ENCODE peak calls at places on chromosomes 1 and 21, in seven cellular contexts. Z is cardiac fibroblast; H is AG09319; B is osteoblast; T is stimulated activated naive CD8-positive, alpha-beta T cell treated with anti-CD3 and anti-CD28 coated beads, Interleukin-15, Interleukin-2, amounts not matched to agents 100 U/mL and 50 U/mL, for 24 hours; I is upper lobe of right lung; S is ecto neural progenitor cell. R is an unnamed sample.

GRCh38 chr21:25750085-25750484 is 15.3 kb downstream of the GABPA start:
- DNase-seq in Z (no peak), H (no peak), B (no peak), T (no peak), I (no peak), S (no peak), R (no peak)

GRCh38 chr1:16921391-16922185 is at the start of gene CROCC:
- DNase-seq in Z (peak), H (no peak), B (peak), T (peak), I (peak), S (peak), R (peak)

GRCh38 chr21:44778094-44778493 is 23.5 kb downstream of the UBE2G2 start:
- DNase-seq in Z (no peak), H (no peak), B (no peak), T (no peak), I (no peak), S (no peak), R (no peak)

GRCh38 chr1:15246960-15247614 is at the start of gene FHAD1:
- DNase-seq in Z (peak), H (no peak), B (peak), T (peak), I (peak), S (peak), R (peak)

GRCh38 chr1:28147264-28148094 is 29.0 kb downstream of the PTAFR start:
- DNase-seq in Z (no peak), H (no peak), B (peak), T (no peak), I (no peak), S (no peak), R (no peak)

GRCh38 chr1:226325178-226325577 is 16.2 kb upstream of the LIN9 start:
- DNase-seq in Z (peak), H (no peak), B (no peak), T (no peak), I (no peak), S (no peak), R (no peak)

GRCh38 chr1:27710574-27710973 is 15.2 kb upstream of the FAM76A start:
- DNase-seq in Z (no peak), H (no peak), B (no peak), T (no peak), I (no peak), S (no peak), R (no peak)

GRCh38 chr1:78061825-78062523 is 16.2 kb downstream of the GIPC2 start:
- DNase-seq in Z (peak), H (peak), B (peak), T (no peak), I (no peak), S (no peak), R (peak)

GRCh38 chr1:119101563-119101962 is 38.9 kb downstream of the WARS2 start:
- DNase-seq in Z (peak), H (peak), B (peak), T (no peak), I (no peak), S (no peak), R (peak)

GRCh38 chr1:3384407-3384806 is 70.1 kb upstream of the ARHGEF16 start:
- DNase-seq in Z (no peak), H (no peak), B (no peak), T (no peak), I (no peak), S (no peak), R (no peak)

GRCh38 chr21:46621457-46622182 is 13.9 kb upstream of the PRMT2 start:
- DNase-seq in Z (no peak), H (no peak), B (no peak), T (no peak), I (no peak), S (no peak), R (peak)

GRCh38 chr1:244642526-244642925 is 10.4 kb upstream of the DESI2 start:
- DNase-seq in Z (no peak), H (no peak), B (no peak), T (no peak), I (no peak), S (no peak), R (no peak)

GRCh38 chr21:42509239-42509638 is 4.4 kb upstream of the SLC37A1 start:
- DNase-seq in Z (no peak), H (no peak), B (no peak), T (no peak), I (no peak), S (no peak), R (no peak)

GRCh38 chr1:59499273-59499955 is 202.5 kb downstream of the FGGY start:
- DNase-seq in Z (peak), H (no peak), B (no peak), T (no peak), I (no peak), S (no peak), R (peak)

GRCh38 chr1:223479718-223480425 is 86.7 kb downstream of the CCDC185 start:
- DNase-seq in Z (peak), H (no peak), B (no peak), T (no peak), I (no peak), S (no peak), R (no peak)

R was measured in astrocyte of the spinal cord.